ENCODE peak calls at places on chromosomes 4 and X, in eight cellular contexts. V is EL, X is ascending aorta, D is left lung, S is NCI-H1092 treated with DMSO at 0.1 percent for 48 hours, K is testis, A is ureter, Y is GM12891. E is an unnamed sample.

GRCh38 chrX:26347171-26347570 is 131.2 kb downstream of the MAGEB5 start:
- DNase-seq in S (no peak), Y (no peak), A (no peak), K (no peak), V (no peak), D (no peak), X (no peak), E (no peak)

GRCh38 chrX:149950681-149951080 is 12.4 kb upstream of the EOLA2 start:
- DNase-seq in K (peak), D (no peak), S (peak), Y (no peak), V (peak), X (no peak), A (no peak), E (no peak)

GRCh38 chr4:140154572-140154891 is 548 bp upstream of the MAML3 start:
- DNase-seq in S (no peak), X (no peak), V (no peak), A (no peak), Y (no peak), D (no peak), K (no peak), E (no peak)

GRCh38 chr4:10640535-10641159 is 43.9 kb downstream of the CLNK start:
- DNase-seq in V (no peak), K (no peak), D (no peak), A (no peak), Y (no peak), X (no peak), S (no peak), E (no peak)

GRCh38 chr4:87804871-87805270 is 5.5 kb downstream of the IBSP start:
- DNase-seq in K (no peak), D (no peak), V (no peak), Y (no peak), S (no peak), X (no peak), A (no peak), E (no peak)

GRCh38 chrX:104432321-104432720 is 133.7 kb upstream of the IL1RAPL2 start:
- DNase-seq in S (no peak), K (no peak), D (no peak), V (no peak), X (no peak), A (peak), Y (no peak), E (no peak)

GRCh38 chrX:41720125-41720780 is 3.7 kb upstream of the GPR82 start:
- DNase-seq in K (no peak), S (no peak), V (no peak), Y (peak), D (no peak), X (no peak), A (no peak), E (no peak)

GRCh38 chrX:9940397-9940796 is 26.8 kb upstream of the CLDN34 start:
- DNase-seq in A (no peak), D (no peak), X (no peak), K (no peak), S (no peak), V (peak), Y (no peak), E (no peak)

GRCh38 chrX:107700317-107700774 is 72.0 kb downstream of the PRPS1 start:
- DNase-seq in K (peak), Y (no peak), X (peak), D (no peak), A (peak), V (no peak), S (no peak), E (no peak)

E was measured in psoas muscle.